ENCODE peak calls at places on chromosomes 7 and 10, in six cellular contexts. C is midbrain, F is smooth muscle cell of the brain vasculature, E is right atrium auricular region, P is NCI-H1694, H is WTC11. B is an unnamed sample.

GRCh38 chr7:5708271-5708670 is 73.2 kb downstream of the RNF216 start:
- DNase-seq in H (no peak), E (no peak), C (no peak), P (no peak), F (no peak), B (no peak)

GRCh38 chr7:84238611-84239010 is 44.0 kb upstream of the SEMA3A start:
- DNase-seq in E (no peak), C (no peak), P (no peak), H (no peak), F (no peak), B (no peak)

GRCh38 chr7:74479961-74480829 is 26.5 kb downstream of the GTF2IRD1 start:
- DNase-seq in E (peak; percentile 93), H (peak; percentile 78), P (peak; percentile 34), C (peak; percentile 83), F (peak; percentile 46), B (peak; percentile 95)

GRCh38 chr7:131117439-131117838 is 210.2 kb upstream of the MKLN1 start:
- DNase-seq in F (no peak), E (no peak), P (no peak), H (no peak), C (no peak), B (no peak)

GRCh38 chr10:73991846-73992245 is 6.1 kb upstream of the VCL start:
- DNase-seq in E (no peak), H (no peak), F (no peak), P (no peak), C (no peak), B (no peak)

GRCh38 chr10:110373857-110374654 is 69.3 kb upstream of the SMNDC1 start:
- DNase-seq in P (no peak), H (no peak), F (no peak), C (no peak), E (no peak), B (no peak)

GRCh38 chr10:42780456-42780855 is 2.1 kb upstream of the BMS1 start:
- DNase-seq in E (no peak), C (no peak), F (no peak), P (no peak), H (no peak), B (no peak)

GRCh38 chr7:2312272-2312929 is 1.8 kb downstream of the SNX8 start:
- DNase-seq in H (no peak), E (no peak), P (no peak), F (no peak), C (no peak), B (no peak)

GRCh38 chr7:11376549-11376948 is 402.9 kb downstream of the PHF14 start:
- DNase-seq in E (no peak), C (no peak), P (no peak), H (no peak), F (no peak), B (no peak)

GRCh38 chr7:106010331-106010730 is 47.3 kb downstream of the CDHR3 start:
- DNase-seq in P (peak; percentile 16), H (no peak), C (no peak), F (no peak), E (no peak), B (no peak)

GRCh38 chr7:94451276-94451675 is 56.6 kb downstream of the COL1A2 start:
- DNase-seq in H (no peak), P (no peak), C (no peak), E (no peak), F (no peak), B (no peak)

B was measured in neural progenitor cell.